ENCODE peak calls at places on chromosome 22, in seven cellular contexts. B is endothelial cell; L is tibial artery; D is neural progenitor cell; H is HL-60; N is GM20000; A is CD4-positive, alpha-beta T cell. Y is an unnamed sample.

GRCh38 chr22:45497746-45498145 is 4.9 kb upstream of the FBLN1 start:
- DNase-seq in B (no peak), L (no peak), D (no peak), H (no peak), N (no peak), A (no peak), Y (no peak)

GRCh38 chr22:50002791-50003190 is 9.8 kb downstream of the IL17REL start:
- DNase-seq in B (no peak), L (no peak), D (no peak), H (no peak), N (no peak), A (no peak), Y (no peak)

GRCh38 chr22:45203150-45203974 is 37.3 kb downstream of the KIAA0930 start:
- DNase-seq in B (no peak), L (no peak), D (no peak), H (no peak), N (no peak), A (no peak), Y (no peak)

GRCh38 chr22:29139965-29140782 is 65.5 kb upstream of the EMID1 start:
- DNase-seq in B (no peak), L (no peak), D (no peak), H (no peak), N (no peak), A (no peak), Y (no peak)

GRCh38 chr22:43811777-43812148 is 342 bp downstream of the EFCAB6 start:
- DNase-seq in B (no peak), L (no peak), D (no peak), H (no peak), N (no peak), A (no peak), Y (no peak)

GRCh38 chr22:24141586-24141985 is 39.7 kb upstream of the SUSD2 start:
- DNase-seq in B (no peak), L (no peak), D (no peak), H (no peak), N (peak), A (no peak), Y (peak)

GRCh38 chr22:49108636-49109315 is 718.9 kb downstream of the BRD1 start:
- DNase-seq in B (no peak), L (no peak), D (no peak), H (no peak), N (no peak), A (no peak), Y (no peak)

GRCh38 chr22:37214431-37215025 is 2.3 kb upstream of the SSTR3 start:
- DNase-seq in B (no peak), L (peak), D (no peak), H (no peak), N (no peak), A (no peak), Y (no peak)

GRCh38 chr22:50677493-50678217 is 5.0 kb downstream of the SHANK3 start:
- DNase-seq in B (no peak), L (no peak), D (no peak), H (no peak), N (no peak), A (no peak), Y (peak)

GRCh38 chr22:41862530-41863266 is 29.8 kb downstream of the SREBF2 start:
- DNase-seq in B (no peak), L (no peak), D (no peak), H (no peak), N (peak), A (no peak), Y (peak)

GRCh38 chr22:41557401-41558240 is 3.2 kb upstream of the CSDC2 start:
- DNase-seq in B (no peak), L (peak), D (no peak), H (no peak), N (no peak), A (no peak), Y (peak)

GRCh38 chr22:30857103-30857502 is 111.5 kb downstream of the MORC2 start:
- DNase-seq in B (no peak), L (no peak), D (no peak), H (no peak), N (no peak), A (no peak), Y (no peak)

DNA sequence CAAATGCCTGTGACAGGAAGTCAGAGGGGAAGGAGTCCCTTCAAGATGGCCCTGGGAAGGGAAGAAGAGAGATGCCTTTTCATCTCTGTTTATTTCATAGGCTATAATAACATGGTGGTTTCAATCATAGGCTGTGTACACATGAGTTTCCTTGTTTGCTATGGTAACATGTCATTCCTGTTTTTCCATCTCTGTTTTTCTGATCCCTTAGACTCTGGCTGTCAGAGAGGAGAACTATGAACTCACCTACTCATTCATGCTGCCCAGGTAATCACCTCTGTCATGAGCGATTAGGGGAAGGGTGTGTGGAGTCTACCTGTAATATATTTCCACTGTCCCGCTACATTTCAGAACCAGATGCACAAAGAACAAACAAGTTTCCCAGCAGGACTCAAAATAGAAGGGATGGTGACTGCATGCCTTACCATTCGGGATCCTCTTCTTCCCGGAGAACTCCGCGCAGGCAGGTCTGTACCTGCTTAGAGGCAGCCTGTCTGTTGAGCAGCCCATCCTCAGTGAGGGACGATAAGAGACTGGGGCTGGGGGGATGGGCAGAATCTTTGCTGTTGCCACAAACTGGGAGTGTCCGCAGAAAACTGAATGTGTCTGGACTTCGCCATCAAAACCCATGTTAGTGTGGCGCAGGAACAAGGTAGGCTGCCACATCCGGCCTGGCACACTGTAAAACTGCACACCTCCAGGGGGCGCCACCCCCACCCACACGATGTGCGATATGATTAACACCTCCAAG is 7.1 kb upstream of the PEX26 start:
- DNase-seq in B (no peak), L (no peak), D (no peak), H (no peak), N (no peak), A (no peak), Y (no peak)
- TF ChIP-seq CTCF in B (peak), L (no peak), D (peak), H (no peak), N (no peak), A (no peak), Y (peak)

GRCh38 chr22:40023226-40023925 is 28.6 kb downstream of the FAM83F start:
- DNase-seq in B (no peak), L (no peak), D (peak), H (no peak), N (no peak), A (no peak), Y (no peak)

GRCh38 chr22:40026641-40027040 is 31.9 kb downstream of the FAM83F start:
- DNase-seq in B (no peak), L (no peak), D (peak), H (no peak), N (no peak), A (no peak), Y (no peak)

GRCh38 chr22:40025856-40026255 is 31.1 kb downstream of the FAM83F start:
- DNase-seq in B (no peak), L (no peak), D (no peak), H (no peak), N (no peak), A (no peak), Y (no peak)

GRCh38 chr22:40022536-40023225 is 27.9 kb downstream of the FAM83F start:
- DNase-seq in B (no peak), L (no peak), D (no peak), H (no peak), N (no peak), A (no peak), Y (no peak)

DNA sequence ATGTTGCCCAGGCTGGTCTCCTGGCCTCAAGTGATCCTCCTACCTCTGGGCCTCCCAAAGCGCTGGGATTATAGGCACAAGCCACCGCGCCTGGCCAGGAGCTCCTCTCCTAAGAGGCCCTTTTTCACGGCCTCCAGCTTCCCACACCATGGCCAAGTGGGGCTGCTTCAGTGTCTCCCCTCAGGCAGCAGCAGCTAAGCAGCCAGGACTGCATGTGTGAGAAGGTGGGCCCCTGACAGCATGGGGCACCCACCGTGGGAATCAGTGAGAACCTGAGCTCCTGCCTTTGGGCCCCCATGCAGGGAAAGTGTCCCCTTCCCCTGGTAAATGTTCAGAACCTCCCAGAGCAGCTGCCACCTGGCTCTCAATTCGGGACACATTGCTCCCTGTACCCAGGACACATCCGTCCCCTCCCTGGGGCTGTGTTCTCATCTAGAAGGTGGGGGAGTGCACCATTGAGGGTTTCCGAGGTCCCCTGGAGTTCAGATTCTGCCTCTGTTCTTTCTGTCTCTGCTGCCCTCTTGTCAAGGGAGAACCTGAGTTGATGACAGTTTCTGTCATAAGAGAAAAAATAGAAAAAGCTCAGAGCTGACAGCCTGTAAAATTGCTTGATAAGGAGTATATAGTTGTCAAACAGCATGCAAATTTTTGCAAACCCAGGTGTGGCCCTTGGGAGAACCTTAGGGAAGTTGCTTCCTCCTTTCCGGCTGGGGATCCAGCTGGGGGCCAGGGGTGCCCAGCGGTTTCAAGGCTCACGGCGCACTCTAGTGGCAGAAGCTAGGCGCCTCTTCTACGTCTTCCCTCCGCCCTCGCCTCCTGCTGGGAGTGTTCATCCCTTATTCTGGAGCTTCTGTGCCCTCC is 29.7 kb downstream of the FAM83F start:
- DNase-seq in B (peak), L (peak), D (peak), H (peak), N (peak), A (peak), Y (peak)
- TF ChIP-seq CTCF in B (peak), L (peak), D (peak), H (peak), N (peak), A (peak), Y (peak)

DNA sequence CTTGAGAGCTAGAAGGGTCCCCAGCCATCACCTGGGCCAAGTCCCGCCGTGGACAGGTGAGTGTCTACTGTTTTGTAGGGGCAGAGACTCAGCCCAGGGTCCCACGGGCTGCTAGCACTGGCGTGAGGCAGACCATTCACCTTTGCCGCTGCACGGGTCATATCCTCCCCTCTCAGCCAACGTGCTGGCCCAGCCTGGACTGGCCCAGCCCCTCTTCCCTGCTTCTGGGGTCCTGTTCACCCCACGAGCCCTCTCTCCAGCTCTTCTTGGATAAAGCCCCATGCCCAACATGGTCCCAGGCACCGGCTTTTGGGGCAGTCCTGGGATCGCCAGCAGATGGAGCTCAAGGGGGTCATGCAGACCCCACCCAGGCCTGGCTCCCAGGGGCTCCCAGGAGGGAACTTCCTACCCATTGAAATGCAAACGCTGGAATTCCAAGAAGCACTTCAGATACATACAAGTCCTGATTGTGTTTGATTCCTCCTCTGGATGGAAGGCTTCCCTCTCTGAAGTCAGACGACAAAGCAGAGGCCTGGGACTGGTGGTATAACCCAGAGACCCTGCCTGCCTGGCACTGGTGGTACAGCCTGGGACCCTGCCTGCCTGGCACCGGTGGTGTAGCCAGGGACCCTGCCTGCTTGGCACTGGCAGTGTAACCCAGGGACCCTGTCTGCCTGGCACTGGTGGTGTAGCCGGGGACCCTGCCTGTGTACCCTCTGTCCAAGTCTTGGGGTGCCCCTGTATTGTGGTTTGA is 8.9 kb upstream of the SEPTIN5 start:
- DNase-seq in B (no peak), L (peak), D (peak), H (no peak), N (no peak), A (no peak), Y (peak)
- TF ChIP-seq CTCF in B (no peak), L (no peak), D (peak), H (no peak), N (no peak), A (no peak), Y (no peak)

DNA sequence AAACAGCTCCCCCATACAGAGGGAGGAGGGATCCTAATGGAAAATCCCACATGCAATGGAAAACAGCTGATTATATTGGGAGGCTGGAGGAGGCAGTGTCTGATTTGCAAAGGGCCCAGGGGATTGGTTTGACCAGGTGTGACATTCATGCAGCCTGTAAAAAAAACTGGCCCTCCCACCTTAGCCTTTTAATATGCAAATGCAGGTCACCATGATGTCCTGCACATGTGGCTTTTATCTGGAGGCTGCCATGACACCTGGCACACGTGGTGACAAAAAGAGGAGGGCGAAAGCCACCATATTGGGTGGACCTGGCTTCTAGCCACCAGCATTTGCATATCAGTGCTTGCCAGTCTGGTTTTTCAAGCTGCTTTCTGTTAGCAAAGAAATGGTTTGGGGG is 48.5 kb downstream of the ZNF280B start:
- DNase-seq in B (no peak), L (no peak), D (no peak), H (no peak), N (no peak), A (no peak), Y (no peak)
- TF ChIP-seq CTCF in B (no peak), L (no peak), D (no peak), H (no peak), N (no peak), A (no peak), Y (no peak)

GRCh38 chr22:38685761-38686160 is 4.0 kb downstream of the TOMM22 start:
- DNase-seq in B (no peak), L (no peak), D (no peak), H (no peak), N (no peak), A (no peak), Y (no peak)

GRCh38 chr22:38681784-38682335 is at the start of gene TOMM22:
- DNase-seq in B (peak), L (peak), D (peak), H (peak), N (peak), A (peak), Y (peak)
- TF ChIP-seq CTCF in B (no peak), L (no peak), D (peak), H (peak), N (peak), A (peak), Y (peak)

GRCh38 chr22:47155131-47155885 is 392.9 kb downstream of the TBC1D22A start:
- DNase-seq in B (no peak), L (no peak), D (no peak), H (no peak), N (no peak), A (no peak), Y (no peak)

GRCh38 chr22:47152938-47153337 is 390.5 kb downstream of the TBC1D22A start:
- DNase-seq in B (no peak), L (no peak), D (no peak), H (no peak), N (no peak), A (no peak), Y (no peak)

GRCh38 chr22:47153854-47154542 is 391.5 kb downstream of the TBC1D22A start:
- DNase-seq in B (no peak), L (no peak), D (no peak), H (no peak), N (no peak), A (no peak), Y (no peak)

GRCh38 chr22:47155912-47156311 is 393.5 kb downstream of the TBC1D22A start:
- DNase-seq in B (no peak), L (no peak), D (no peak), H (no peak), N (no peak), A (no peak), Y (no peak)

GRCh38 chr22:47154621-47155081 is 392.2 kb downstream of the TBC1D22A start:
- DNase-seq in B (no peak), L (no peak), D (no peak), H (no peak), N (no peak), A (no peak), Y (no peak)
- TF ChIP-seq CTCF in B (no peak), L (no peak), D (no peak), H (no peak), N (no peak), A (no peak), Y (no peak)

DNA sequence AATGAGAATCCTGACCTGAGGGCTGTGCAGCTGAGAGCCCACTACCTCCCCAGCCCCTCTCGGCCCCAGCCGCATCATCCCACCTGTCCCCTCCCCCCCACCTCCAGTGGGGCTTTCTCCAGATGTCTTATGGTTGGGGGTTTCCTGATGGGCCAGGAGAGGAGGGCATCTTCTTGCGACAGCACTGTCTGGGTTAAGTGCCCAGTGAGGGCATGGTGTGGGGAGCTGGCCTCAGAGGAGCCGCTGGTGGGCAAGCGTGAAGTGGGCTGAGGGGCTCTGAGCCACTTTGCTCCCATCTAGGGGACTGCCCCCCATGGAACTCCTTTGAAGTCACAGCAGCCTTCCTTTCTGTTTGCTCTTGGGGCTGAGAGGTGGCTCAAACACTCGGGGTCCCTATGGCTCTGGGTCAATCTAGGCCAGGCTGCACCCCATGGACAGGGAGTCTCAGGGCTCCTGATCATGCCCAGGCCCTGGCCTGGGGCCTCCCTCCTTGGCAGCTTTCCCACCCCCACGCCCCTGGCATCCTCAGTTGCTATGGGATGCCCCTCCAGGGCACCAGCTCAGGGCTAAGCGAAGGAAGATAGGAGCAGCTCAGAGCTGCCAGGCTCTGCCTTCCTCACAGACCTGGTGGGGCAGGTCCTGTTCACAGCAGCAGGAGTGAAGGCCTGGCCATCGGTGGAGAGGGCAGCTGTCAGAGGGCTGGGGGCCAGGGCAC is 11.0 kb upstream of the MIEF1 start:
- DNase-seq in B (no peak), L (no peak), D (no peak), H (no peak), N (no peak), A (no peak), Y (no peak)
- TF ChIP-seq CTCF in B (no peak), L (no peak), D (no peak), H (no peak), N (no peak), A (no peak), Y (no peak)